ENCODE peak calls at places on chromosome 10, in five cellular contexts. P is esophagus squamous epithelium, A is AG04450, T is GM23338, V is breast epithelium. B is an unnamed sample.

GRCh38 chr10:93074137-93074596 is 474 bp downstream of the CYP26A1 start:
- DNase-seq in A (no peak), P (no peak), V (peak; percentile 11), T (peak; percentile 71), B (no peak)

GRCh38 chr10:92530421-92530820 is 43.5 kb downstream of the IDE start:
- DNase-seq in V (no peak), A (no peak), P (no peak), T (no peak), B (no peak)

GRCh38 chr10:114402871-114403544 is 1.3 kb downstream of the AFAP1L2 start:
- DNase-seq in P (no peak), V (no peak), A (no peak), T (peak; percentile 67), B (peak; percentile 30)

GRCh38 chr10:78571286-78571685 is 497.5 kb upstream of the ZMIZ1 start:
- DNase-seq in P (no peak), V (no peak), A (no peak), T (no peak), B (no peak)

GRCh38 chr10:4396401-4397283 is 429.4 kb upstream of the AKR1E2 start:
- DNase-seq in T (no peak), V (no peak), P (no peak), A (no peak), B (no peak)

GRCh38 chr10:48494073-48494472 is 110.8 kb downstream of the ARHGAP22 start:
- DNase-seq in T (no peak), P (no peak), V (no peak), A (no peak), B (no peak)

GRCh38 chr10:132494831-132495230 is 42.8 kb upstream of the INPP5A start:
- DNase-seq in T (no peak), P (no peak), V (no peak), A (no peak), B (no peak)

GRCh38 chr10:99357691-99358090 is 28.5 kb downstream of the CNNM1 start:
- DNase-seq in P (no peak), V (no peak), A (no peak), T (no peak), B (no peak)

GRCh38 chr10:97685395-97685958 is 1.6 kb downstream of the AVPI1 start:
- DNase-seq in T (peak; percentile 72), P (no peak), A (no peak), V (no peak), B (peak; percentile 22)

GRCh38 chr10:105793071-105793470 is 1152.0 kb downstream of the SORCS3 start:
- DNase-seq in P (no peak), A (no peak), V (no peak), T (no peak), B (no peak)

GRCh38 chr10:96380821-96381220 is 22.0 kb upstream of the OPALIN start:
- DNase-seq in A (no peak), P (no peak), V (no peak), T (no peak), B (no peak)

GRCh38 chr10:58576736-58577366 is 64.2 kb downstream of the BICC1 start:
- DNase-seq in T (no peak), V (no peak), A (no peak), P (no peak), B (no peak)

GRCh38 chr10:43313901-43314300 is 47.0 kb upstream of the RASGEF1A start:
- DNase-seq in T (no peak), V (no peak), P (no peak), A (no peak), B (no peak)

GRCh38 chr10:26556756-26557640 is 118.9 kb downstream of the APBB1IP start:
- DNase-seq in T (peak; percentile 80), P (no peak), A (no peak), V (no peak), B (peak; percentile 40)

GRCh38 chr10:31554556-31554955 is 235.5 kb downstream of the ZEB1 start:
- DNase-seq in V (no peak), T (no peak), P (no peak), A (peak; percentile 34), B (peak; percentile 74)

GRCh38 chr10:103663802-103664201 is 170.3 kb downstream of the NEURL1 start:
- DNase-seq in T (no peak), P (no peak), V (peak; percentile 52), A (no peak), B (no peak)

GRCh38 chr10:15802375-15802949 is 57.8 kb downstream of the MINDY3 start:
- DNase-seq in A (no peak), P (no peak), T (no peak), V (no peak), B (no peak)

GRCh38 chr10:75019360-75019759 is 92.1 kb upstream of the SAMD8 start:
- DNase-seq in V (no peak), P (no peak), A (no peak), T (no peak), B (no peak)

GRCh38 chr10:11874568-11875182 is 51.5 kb downstream of the PROSER2 start:
- DNase-seq in T (peak; percentile 89), A (no peak), P (no peak), V (peak; percentile 83), B (peak; percentile 11)

GRCh38 chr10:132397036-132397541 is at the start of gene PWWP2B:
- DNase-seq in V (no peak), T (no peak), P (no peak), A (no peak), B (no peak)

GRCh38 chr10:49183596-49184542 is 4.3 kb downstream of the TMEM273 start:
- DNase-seq in A (no peak), P (no peak), T (no peak), V (no peak), B (no peak)

GRCh38 chr10:32095116-32095733 is 39.0 kb upstream of the KIF5B start:
- DNase-seq in P (no peak), V (no peak), T (no peak), A (no peak), B (no peak)

GRCh38 chr10:49397036-49397999 is 1.4 kb upstream of the DRGX start:
- DNase-seq in T (peak; percentile 62), P (no peak), A (no peak), V (no peak), B (no peak)

GRCh38 chr10:20088302-20088701 is 272.1 kb downstream of the PLXDC2 start:
- DNase-seq in A (no peak), V (no peak), P (no peak), T (no peak), B (no peak)

GRCh38 chr10:130407052-130407451 is 270.9 kb downstream of the GLRX3 start:
- DNase-seq in P (no peak), A (no peak), T (no peak), V (no peak), B (no peak)

GRCh38 chr10:126902157-126902556 is 3.1 kb upstream of the DOCK1 start:
- DNase-seq in A (peak; percentile 26), P (no peak), T (no peak), V (peak; percentile 64), B (peak; percentile 62)

GRCh38 chr10:80158598-80159127 is 26.1 kb downstream of the PLAC9 start:
- DNase-seq in P (peak; percentile 33), T (no peak), A (peak; percentile 92), V (peak; percentile 72), B (peak; percentile 95)

GRCh38 chr10:116312091-116312490 is 12.2 kb upstream of the CCDC172 start:
- DNase-seq in V (no peak), P (no peak), T (no peak), A (no peak), B (no peak)

GRCh38 chr10:48206470-48207250 is 67.8 kb downstream of the FRMPD2 start:
- DNase-seq in T (no peak), A (no peak), P (no peak), V (no peak), B (no peak)

GRCh38 chr10:17038627-17039026 is 91.0 kb downstream of the CUBN start:
- DNase-seq in A (no peak), T (no peak), V (no peak), P (no peak), B (no peak)

GRCh38 chr10:124155781-124156401 is 62.5 kb upstream of the CHST15 start:
- DNase-seq in P (no peak), A (no peak), T (no peak), V (no peak), B (no peak)

GRCh38 chr10:92790449-92790848 is 57.9 kb upstream of the EXOC6 start:
- DNase-seq in A (no peak), V (no peak), T (no peak), P (no peak), B (no peak)

GRCh38 chr10:107915277-107915634 is 750.8 kb upstream of the SORCS1 start:
- DNase-seq in A (no peak), V (no peak), T (peak; percentile 29), P (no peak), B (no peak)

GRCh38 chr10:27479016-27479415 is 25.1 kb upstream of the RAB18 start:
- DNase-seq in P (no peak), T (no peak), A (no peak), V (no peak), B (no peak)

GRCh38 chr10:118953999-118954398 is 75.5 kb upstream of the NANOS1 start:
- DNase-seq in T (no peak), A (no peak), V (peak; percentile 50), P (no peak), B (no peak)

GRCh38 chr10:70433581-70434280 is 7.8 kb downstream of the NODAL start:
- DNase-seq in A (no peak), T (no peak), V (no peak), P (no peak), B (no peak)

GRCh38 chr10:73261362-73261995 is 9.0 kb upstream of the MRPS16 start:
- DNase-seq in A (no peak), P (no peak), T (no peak), V (no peak), B (no peak)
- H3K27ac ChIP-seq in A (no peak overlapping the region), P (no peak overlapping the region), T (no peak overlapping the region), V (no peak overlapping the region), B (no peak overlapping the region)

GRCh38 chr10:63003816-63004453 is 129.2 kb upstream of the NRBF2 start:
- DNase-seq in P (no peak), T (peak; percentile 35), V (no peak), A (no peak), B (no peak)
- TF ChIP-seq CTCF in P (no peak), T (no peak), V (no peak), A (peak; percentile 33), B (peak; percentile 32)

DNA sequence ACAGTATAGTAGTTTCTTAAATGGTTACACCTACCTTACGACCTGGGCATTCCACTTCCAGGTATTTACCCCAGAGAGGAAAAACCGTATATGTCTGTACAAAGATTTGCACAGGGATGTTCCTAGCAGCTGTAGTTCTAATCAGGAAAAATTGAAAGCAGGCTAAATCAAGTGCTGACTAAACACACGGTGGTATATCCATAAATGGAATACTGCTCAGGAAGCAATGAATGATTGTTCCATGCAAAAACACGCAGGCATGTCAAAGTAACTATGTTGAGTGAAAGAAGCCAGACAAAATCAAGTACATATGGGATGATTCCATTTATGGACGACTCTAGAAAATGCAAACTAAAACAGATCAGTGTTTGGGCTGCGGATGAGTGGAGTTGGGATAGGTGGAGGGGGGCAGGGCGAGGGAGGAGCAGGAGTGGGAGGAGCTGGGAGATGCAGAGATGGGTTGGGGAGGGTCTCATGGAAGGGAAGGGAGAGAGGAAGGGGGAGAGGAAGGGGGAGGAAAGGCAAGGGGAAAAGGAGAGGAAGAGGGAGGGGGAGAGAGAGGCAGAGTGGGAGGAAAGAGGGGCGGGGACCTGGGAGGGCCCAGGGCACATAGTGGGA is 484 bp upstream of the MSRB2 start:
- DNase-seq in P (no peak), T (no peak), A (no peak), V (no peak), B (no peak)
- H3K4me3 ChIP-seq in P (peak overlapping the region; percentile 78), T (peak overlapping the region; percentile 40), A (peak overlapping the region; percentile 48), V (peak overlapping the region; percentile 78), B (peak overlapping the region; percentile 71)

GRCh38 chr10:72254891-72255568 is 18.7 kb upstream of the DDIT4 start:
- DNase-seq in A (no peak), V (peak; percentile 89), T (peak; percentile 87), P (no peak), B (peak; percentile 73)
- H3K27ac ChIP-seq in A (peak overlapping the region; percentile 39), V (peak overlapping the region; percentile 91), T (peak overlapping the region; percentile 95), P (peak overlapping the region; percentile 96), B (peak overlapping the region; percentile 57)

B was measured in brain microvascular endothelial cell.